ENCODE peak calls at places on chromosome 22, in eight cellular contexts. X is activated CD8-positive, alpha-beta memory T cell treated with anti-CD3 and anti-CD28 coated beads, Interleukin-2, amount 10 ng/mL, durations not matched to agents 7 days and 5 days; U is DMS79; M is anterior cingulate cortex; H is heart right ventricle; E is GM19239; J is HCEC 1CT; T is astrocyte of the spinal cord. Y is an unnamed sample.
A peak's percentile ranks its signal among the peaks of the same experiment; 100 is the strongest.

GRCh38 chr22:42328130-42328821 is 57.8 kb upstream of the TCF20 start:
- DNase-seq in X (no peak), U (no peak), M (no peak), H (no peak), E (no peak), J (no peak), T (no peak), Y (no peak)

GRCh38 chr22:49942565-49943404 is 17.8 kb upstream of the PIM3 start:
- DNase-seq in X (no peak), U (no peak), M (no peak), H (no peak), E (no peak), J (no peak), T (no peak), Y (no peak)

GRCh38 chr22:49349841-49350381 is 477.8 kb downstream of the BRD1 start:
- DNase-seq in X (no peak), U (no peak), M (no peak), H (no peak), E (no peak), J (no peak), T (no peak), Y (no peak)

GRCh38 chr22:22450343-22450839 is 58.2 kb downstream of the ZNF280B start:
- DNase-seq in X (no peak), U (peak; percentile 66), M (no peak), H (peak; percentile 5), E (peak; percentile 59), J (no peak), T (no peak), Y (peak; percentile 2)

GRCh38 chr22:42926768-42927167 is 69.7 kb upstream of the ARFGAP3 start:
- DNase-seq in X (no peak), U (no peak), M (no peak), H (no peak), E (no peak), J (no peak), T (no peak), Y (no peak)

GRCh38 chr22:35071784-35072183 is 5.8 kb downstream of the ISX start:
- DNase-seq in X (no peak), U (no peak), M (no peak), H (no peak), E (no peak), J (no peak), T (no peak), Y (no peak)

GRCh38 chr22:35835267-35835997 is 117.8 kb downstream of the APOL5 start:
- DNase-seq in X (no peak), U (no peak), M (no peak), H (no peak), E (no peak), J (peak; percentile 64), T (no peak), Y (no peak)

GRCh38 chr22:40594924-40595323 is 41.6 kb downstream of the MRTFA start:
- DNase-seq in X (no peak), U (no peak), M (no peak), H (no peak), E (no peak), J (peak; percentile 23), T (no peak), Y (no peak)

GRCh38 chr22:36937319-36938027 is 24.0 kb downstream of the CSF2RB start:
- DNase-seq in X (no peak), U (no peak), M (no peak), H (no peak), E (no peak), J (no peak), T (no peak), Y (no peak)

GRCh38 chr22:39527481-39527961 is 5.0 kb downstream of the RPS19BP1 start:
- DNase-seq in X (no peak), U (no peak), M (no peak), H (no peak), E (no peak), J (no peak), T (no peak), Y (no peak)

GRCh38 chr22:24834845-24835570 is 29.0 kb downstream of the SGSM1 start:
- DNase-seq in X (no peak), U (no peak), M (no peak), H (no peak), E (no peak), J (peak; percentile 11), T (no peak), Y (no peak)

GRCh38 chr22:39236321-39237275 is 8.2 kb downstream of the PDGFB start:
- DNase-seq in X (peak; percentile 79), U (peak; percentile 72), M (no peak), H (peak; percentile 90), E (peak; percentile 80), J (no peak), T (no peak), Y (peak; percentile 89)

GRCh38 chr22:38860291-38861169 is 11.5 kb downstream of the CBX6 start:
- DNase-seq in X (no peak), U (no peak), M (no peak), H (no peak), E (no peak), J (no peak), T (no peak), Y (no peak)

GRCh38 chr22:22463855-22464540 is 44.5 kb downstream of the ZNF280B start:
- DNase-seq in X (peak; percentile 66), U (peak; percentile 8), M (peak; percentile 34), H (peak; percentile 51), E (peak; percentile 26), J (peak; percentile 51), T (peak; percentile 52), Y (peak; percentile 17)

GRCh38 chr22:40050258-40050657 is 55.5 kb downstream of the FAM83F start:
- DNase-seq in X (peak; percentile 38), U (no peak), M (no peak), H (no peak), E (peak; percentile 78), J (no peak), T (no peak), Y (no peak)

GRCh38 chr22:23835773-23836144 is 3.0 kb downstream of the DERL3 start:
- DNase-seq in X (no peak), U (no peak), M (no peak), H (peak; percentile 68), E (no peak), J (no peak), T (no peak), Y (peak; percentile 92)

GRCh38 chr22:38109391-38110000 is 988 bp downstream of the BAIAP2L2 start:
- DNase-seq in X (no peak), U (no peak), M (no peak), H (no peak), E (no peak), J (no peak), T (no peak), Y (no peak)

GRCh38 chr22:19525116-19525660 is 978 bp upstream of the CLDN5 start:
- DNase-seq in X (no peak), U (no peak), M (no peak), H (peak; percentile 56), E (no peak), J (no peak), T (no peak), Y (no peak)

GRCh38 chr22:47994045-47994444 is 1231.6 kb downstream of the TBC1D22A start:
- DNase-seq in X (no peak), U (no peak), M (no peak), H (no peak), E (no peak), J (no peak), T (no peak), Y (no peak)

GRCh38 chr22:41237707-41238569 is 2.8 kb downstream of the CHADL start:
- DNase-seq in X (peak; percentile 89), U (no peak), M (no peak), H (peak; percentile 64), E (peak; percentile 97), J (no peak), T (peak; percentile 22), Y (peak; percentile 17)

GRCh38 chr22:33036881-33037280 is 21.3 kb downstream of the SYN3 start:
- DNase-seq in X (no peak), U (no peak), M (no peak), H (no peak), E (no peak), J (no peak), T (no peak), Y (no peak)

GRCh38 chr22:37174964-37175363 is 13.1 kb downstream of the C1QTNF6 start:
- DNase-seq in X (no peak), U (no peak), M (no peak), H (no peak), E (no peak), J (no peak), T (no peak), Y (no peak)

GRCh38 chr22:45207533-45207932 is 33.2 kb downstream of the KIAA0930 start:
- DNase-seq in X (no peak), U (no peak), M (no peak), H (no peak), E (no peak), J (no peak), T (no peak), Y (no peak)

GRCh38 chr22:46362934-46363515 is 27.5 kb downstream of the TRMU start:
- DNase-seq in X (no peak), U (no peak), M (no peak), H (no peak), E (no peak), J (no peak), T (no peak), Y (no peak)

GRCh38 chr22:45090364-45090960 is 73.3 kb upstream of the NUP50 start:
- DNase-seq in X (no peak), U (no peak), M (no peak), H (no peak), E (no peak), J (no peak), T (peak; percentile 31), Y (no peak)

GRCh38 chr22:17803871-17804270 is 29.6 kb upstream of the BID start:
- DNase-seq in X (no peak), U (no peak), M (no peak), H (no peak), E (no peak), J (no peak), T (no peak), Y (no peak)

GRCh38 chr22:33921576-33922181 is 1.4 kb upstream of the LARGE1 start:
- DNase-seq in X (no peak), U (no peak), M (peak; percentile 43), H (peak; percentile 62), E (peak; percentile 48), J (no peak), T (peak; percentile 45), Y (peak; percentile 27)

GRCh38 chr22:20433191-20433590 is 4.4 kb downstream of the SCARF2 start:
- DNase-seq in X (no peak), U (no peak), M (no peak), H (no peak), E (no peak), J (no peak), T (no peak), Y (no peak)

GRCh38 chr22:40654522-40655167 is 18.1 kb upstream of the MRTFA start:
- DNase-seq in X (no peak), U (no peak), M (peak; percentile 33), H (peak; percentile 77), E (no peak), J (peak; percentile 32), T (peak; percentile 59), Y (peak; percentile 80)

GRCh38 chr22:45608763-45609180 is 62.9 kb upstream of the ATXN10 start:
- DNase-seq in X (peak; percentile 69), U (no peak), M (no peak), H (no peak), E (no peak), J (peak; percentile 87), T (peak; percentile 81), Y (peak; percentile 27)

GRCh38 chr22:37176464-37177061 is 11.5 kb downstream of the C1QTNF6 start:
- DNase-seq in X (no peak), U (no peak), M (no peak), H (peak; percentile 83), E (peak; percentile 46), J (peak; percentile 18), T (peak; percentile 57), Y (peak; percentile 60)

GRCh38 chr22:41589260-41589600 is 410 bp downstream of the PMM1 start:
- DNase-seq in X (no peak), U (no peak), M (no peak), H (no peak), E (no peak), J (no peak), T (no peak), Y (no peak)

GRCh38 chr22:36208162-36208765 is 6.7 kb upstream of the APOL4 start:
- DNase-seq in X (no peak), U (no peak), M (no peak), H (no peak), E (no peak), J (no peak), T (no peak), Y (no peak)

GRCh38 chr22:32310777-32311176 is 46.9 kb upstream of the RFPL3 start:
- DNase-seq in X (peak; percentile 16), U (no peak), M (no peak), H (no peak), E (no peak), J (no peak), T (no peak), Y (no peak)

Y was measured in gastrocnemius medialis.